ENCODE peak calls at places on chromosomes 4 and X, in five cellular contexts. One of them, this sample, is unnamed. For H3K4me1, the result is how much of the 10 kb centered on the place peaks cover.

GRCh38 chrX:40103565-40104323 is 6.0 kb upstream of the BCOR start:
- DNase-seq in transverse colon: no peak
- DNase-seq in upper lobe of left lung: no peak
- DNase-seq in heart left ventricle: no peak
- DNase-seq in ovary: no peak
- DNase-seq in this sample: no peak

GRCh38 chrX:123087326-123087725 is 96.8 kb upstream of the GRIA3 start:
- DNase-seq in upper lobe of left lung: no peak
- DNase-seq in heart left ventricle: no peak
- DNase-seq in transverse colon: no peak
- DNase-seq in ovary: no peak
- DNase-seq in this sample: no peak

GRCh38 chrX:36908801-36909403 is 99.3 kb upstream of the FAM47C start:
- DNase-seq in transverse colon: no peak
- DNase-seq in upper lobe of left lung: no peak
- DNase-seq in ovary: no peak
- DNase-seq in heart left ventricle: no peak
- DNase-seq in this sample: no peak

GRCh38 chr4:3851211-3851610 is 85.0 kb downstream of the ADRA2C start:
- DNase-seq in upper lobe of left lung: no peak
- DNase-seq in heart left ventricle: no peak
- DNase-seq in ovary: no peak
- DNase-seq in transverse colon: no peak
- DNase-seq in this sample: no peak

GRCh38 chr4:133968174-133968573 is 233.4 kb downstream of the PABPC4L start:
- DNase-seq in upper lobe of left lung: no peak
- DNase-seq in ovary: no peak
- DNase-seq in transverse colon: no peak
- DNase-seq in heart left ventricle: no peak
- DNase-seq in this sample: no peak

GRCh38 chrX:115960440-115961084 is 210.0 kb upstream of the AGTR2 start:
- DNase-seq in ovary: no peak
- DNase-seq in upper lobe of left lung: no peak
- DNase-seq in transverse colon: peak
- DNase-seq in heart left ventricle: no peak
- DNase-seq in this sample: no peak

GRCh38 chrX:153964105-153964504 is 7.5 kb downstream of the HCFC1 start:
- DNase-seq in heart left ventricle: no peak
- DNase-seq in ovary: no peak
- DNase-seq in upper lobe of left lung: no peak
- DNase-seq in transverse colon: no peak
- DNase-seq in this sample: no peak

GRCh38 chr4:20954541-20954940 is 254.3 kb downstream of the PACRGL start:
- DNase-seq in upper lobe of left lung: no peak
- DNase-seq in transverse colon: no peak
- DNase-seq in ovary: no peak
- DNase-seq in heart left ventricle: no peak
- DNase-seq in this sample: no peak

GRCh38 chr4:40562208-40562607 is 67.5 kb downstream of the RBM47 start:
- DNase-seq in heart left ventricle: no peak
- DNase-seq in transverse colon: no peak
- DNase-seq in ovary: no peak
- DNase-seq in upper lobe of left lung: no peak
- DNase-seq in this sample: no peak

GRCh38 chr4:152102184-152103000 is 341.6 kb upstream of the GATB start:
- DNase-seq in heart left ventricle: no peak
- DNase-seq in transverse colon: no peak
- DNase-seq in ovary: no peak
- DNase-seq in upper lobe of left lung: no peak
- DNase-seq in this sample: no peak

GRCh38 chr4:152103181-152103901 is 342.5 kb upstream of the GATB start:
- DNase-seq in ovary: no peak
- DNase-seq in heart left ventricle: no peak
- DNase-seq in transverse colon: no peak
- DNase-seq in upper lobe of left lung: no peak
- DNase-seq in this sample: no peak

GRCh38 chr4:152106113-152106763 is 345.4 kb upstream of the GATB start:
- DNase-seq in heart left ventricle: no peak
- DNase-seq in ovary: peak
- DNase-seq in upper lobe of left lung: peak
- DNase-seq in transverse colon: peak
- DNase-seq in this sample: no peak

GRCh38 chr4:152104846-152105462 is 344.1 kb upstream of the GATB start:
- DNase-seq in transverse colon: no peak
- DNase-seq in ovary: no peak
- DNase-seq in heart left ventricle: no peak
- DNase-seq in upper lobe of left lung: no peak
- DNase-seq in this sample: no peak

DNA sequence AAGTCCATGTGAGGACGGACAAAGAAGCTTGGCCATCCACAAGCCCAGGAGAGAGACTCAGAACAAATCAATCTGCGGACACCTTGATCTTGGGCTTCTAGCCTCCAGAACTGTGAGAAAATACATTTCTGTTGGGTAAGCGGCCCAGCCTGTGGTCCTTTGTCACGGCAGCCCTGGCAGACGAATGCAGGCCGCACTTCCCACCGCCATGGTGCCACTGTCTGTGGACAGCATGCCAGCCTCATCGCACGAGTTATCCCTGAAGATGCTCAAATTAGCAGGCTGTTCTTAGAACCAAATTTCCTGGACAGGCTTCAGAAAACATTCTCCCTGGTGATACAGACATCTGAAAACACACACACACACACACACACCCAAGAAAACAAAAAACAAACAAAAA is 343.5 kb upstream of the GATB start:
- DNase-seq in upper lobe of left lung: no peak
- DNase-seq in ovary: no peak
- DNase-seq in heart left ventricle: no peak
- DNase-seq in transverse colon: no peak
- DNase-seq in this sample: no peak
- H3K4me1 ChIP-seq in upper lobe of left lung: under half
- H3K4me1 ChIP-seq in ovary: under half
- H3K4me1 ChIP-seq in heart left ventricle: under half
- H3K4me1 ChIP-seq in transverse colon: under half
- H3K4me1 ChIP-seq in this sample: under half

GRCh38 chrX:101931494-101932248 is at the start of gene ZMAT1:
- DNase-seq in upper lobe of left lung: peak
- DNase-seq in transverse colon: peak
- DNase-seq in ovary: peak
- DNase-seq in heart left ventricle: peak
- DNase-seq in this sample: peak
- TF ChIP-seq POLR2A in upper lobe of left lung: no peak
- TF ChIP-seq POLR2A in transverse colon: peak
- TF ChIP-seq POLR2A in ovary: peak
- TF ChIP-seq POLR2A in heart left ventricle: peak
- TF ChIP-seq POLR2A in this sample: peak

DNA sequence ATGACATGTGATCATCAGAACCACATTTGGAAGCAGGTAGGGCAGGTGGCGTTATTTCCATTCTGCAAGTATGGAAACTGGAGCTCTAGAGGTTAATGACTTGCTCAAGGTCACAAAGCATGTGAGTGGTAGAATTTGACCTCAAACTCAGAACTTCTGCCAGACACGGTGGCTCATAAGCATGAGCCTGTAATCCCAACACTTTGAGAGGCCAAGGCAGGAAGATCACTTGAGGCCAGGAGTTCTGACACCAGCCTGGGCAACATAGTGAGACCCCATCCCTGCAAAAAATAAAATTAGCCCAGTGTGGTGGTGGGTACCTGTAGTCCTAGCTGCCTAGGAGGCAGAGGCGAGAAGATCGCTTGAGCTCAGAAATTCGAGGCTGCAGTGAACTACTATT is 139.2 kb downstream of the PALLD start:
- DNase-seq in ovary: no peak
- DNase-seq in heart left ventricle: no peak
- DNase-seq in transverse colon: no peak
- DNase-seq in upper lobe of left lung: no peak
- DNase-seq in this sample: no peak
- H3K4me1 ChIP-seq in ovary: under half
- H3K4me1 ChIP-seq in heart left ventricle: under half
- H3K4me1 ChIP-seq in transverse colon: under half
- H3K4me1 ChIP-seq in upper lobe of left lung: under half
- H3K4me1 ChIP-seq in this sample: under half

GRCh38 chrX:13483773-13484172 is 85.6 kb upstream of the EGFL6 start:
- DNase-seq in upper lobe of left lung: no peak
- DNase-seq in heart left ventricle: no peak
- DNase-seq in ovary: no peak
- DNase-seq in transverse colon: no peak
- DNase-seq in this sample: no peak
- TF ChIP-seq POLR2A in upper lobe of left lung: no peak
- TF ChIP-seq POLR2A in heart left ventricle: no peak
- TF ChIP-seq POLR2A in ovary: no peak
- TF ChIP-seq POLR2A in transverse colon: no peak
- TF ChIP-seq POLR2A in this sample: no peak